ENCODE peak calls at places on chromosome 5, in five cellular contexts. G is neural progenitor cell, D is K562, H is SK-N-SH, V is GM23248. A is an unnamed sample.
A peak's percentile ranks its signal among the peaks of the same experiment; 100 is the strongest.

GRCh38 chr5:101390317-101390908 is 487.3 kb upstream of the ST8SIA4 start:
- DNase-seq in H (peak; percentile 2), D (peak; percentile 21), V (peak; percentile 73), G (peak; percentile 82), A (peak; percentile 52)

GRCh38 chr5:10695055-10695649 is 65.9 kb downstream of the DAP start:
- DNase-seq in D (peak; percentile 74), H (peak; percentile 83), V (peak; percentile 90), G (peak; percentile 72), A (peak; percentile 22)

GRCh38 chr5:114435220-114435481 is 73.3 kb downstream of the KCNN2 start:
- DNase-seq in H (no peak), V (no peak), D (no peak), G (no peak), A (no peak)

GRCh38 chr5:168366124-168366523 is 74.7 kb downstream of the WWC1 start:
- DNase-seq in G (no peak), H (no peak), V (peak; percentile 88), D (no peak), A (no peak)

GRCh38 chr5:173592050-173592669 is 24.3 kb downstream of the BOD1 start:
- DNase-seq in V (no peak), G (no peak), D (peak; percentile 69), H (peak; percentile 35), A (peak; percentile 28)

GRCh38 chr5:149404746-149405549 is 25.9 kb upstream of the IL17B start:
- DNase-seq in D (peak; percentile 32), G (no peak), V (peak; percentile 92), H (no peak), A (no peak)

GRCh38 chr5:57434227-57434640 is 48.4 kb downstream of the ACTBL2 start:
- DNase-seq in D (no peak), G (peak; percentile 55), H (no peak), V (no peak), A (no peak)

GRCh38 chr5:133730346-133730745 is 118.0 kb upstream of the FSTL4 start:
- DNase-seq in V (no peak), G (no peak), H (no peak), D (no peak), A (no peak)

GRCh38 chr5:42756630-42757601 is at the start of gene CCDC152:
- DNase-seq in H (peak; percentile 74), G (peak; percentile 58), D (peak; percentile 67), V (peak; percentile 52), A (no peak)

GRCh38 chr5:93431255-93431654 is 149.8 kb downstream of the NR2F1-AS1 start:
- DNase-seq in D (no peak), G (no peak), H (no peak), V (peak; percentile 16), A (no peak)

GRCh38 chr5:1558945-1559344 is 35.2 kb upstream of the LPCAT1 start:
- DNase-seq in V (no peak), D (peak; percentile 14), H (no peak), G (no peak), A (no peak)

GRCh38 chr5:137741718-137742117 is 5.8 kb upstream of the KLHL3 start:
- DNase-seq in H (no peak), D (no peak), G (no peak), V (no peak), A (no peak)

GRCh38 chr5:52560366-52560765 is 227.3 kb upstream of the ITGA1 start:
- DNase-seq in V (peak; percentile 29), D (no peak), G (no peak), H (peak; percentile 11), A (no peak)

GRCh38 chr5:107815109-107815508 is 144.4 kb upstream of the EFNA5 start:
- DNase-seq in G (no peak), D (no peak), H (no peak), V (no peak), A (no peak)

GRCh38 chr5:174195517-174195916 is 150.0 kb downstream of the NSG2 start:
- DNase-seq in V (no peak), H (peak; percentile 58), D (no peak), G (peak; percentile 65), A (no peak)

GRCh38 chr5:179488464-179488863 is 61.9 kb upstream of the RUFY1 start:
- DNase-seq in V (peak; percentile 36), G (no peak), D (no peak), H (peak; percentile 46), A (no peak)

GRCh38 chr5:109649371-109649770 is 40.4 kb upstream of the MAN2A1 start:
- DNase-seq in D (no peak), V (no peak), H (no peak), G (peak; percentile 19), A (no peak)

GRCh38 chr5:132425009-132425937 is 55.8 kb downstream of the SLC22A5 start:
- DNase-seq in G (no peak), H (no peak), V (peak; percentile 95), D (peak; percentile 70), A (no peak)

GRCh38 chr5:138990986-138991645 is 116.0 kb upstream of the LRRTM2 start:
- DNase-seq in H (no peak), D (no peak), G (peak; percentile 32), V (no peak), A (no peak)

GRCh38 chr5:180495292-180495691 is 1.1 kb downstream of the CNOT6 start:
- DNase-seq in D (no peak), V (peak; percentile 24), G (peak; percentile 25), H (no peak), A (no peak)

GRCh38 chr5:135829681-135830383 is 4.6 kb upstream of the SLC25A48 start:
- DNase-seq in H (peak; percentile 82), G (peak; percentile 89), V (peak; percentile 86), D (peak; percentile 74), A (no peak)

GRCh38 chr5:104355350-104355749 is 792.8 kb upstream of the NUDT12 start:
- DNase-seq in H (no peak), D (no peak), G (peak; percentile 24), V (no peak), A (no peak)

GRCh38 chr5:20128346-20128745 is 140.3 kb upstream of the CDH18 start:
- DNase-seq in G (no peak), H (no peak), V (no peak), D (no peak), A (no peak)

DNA sequence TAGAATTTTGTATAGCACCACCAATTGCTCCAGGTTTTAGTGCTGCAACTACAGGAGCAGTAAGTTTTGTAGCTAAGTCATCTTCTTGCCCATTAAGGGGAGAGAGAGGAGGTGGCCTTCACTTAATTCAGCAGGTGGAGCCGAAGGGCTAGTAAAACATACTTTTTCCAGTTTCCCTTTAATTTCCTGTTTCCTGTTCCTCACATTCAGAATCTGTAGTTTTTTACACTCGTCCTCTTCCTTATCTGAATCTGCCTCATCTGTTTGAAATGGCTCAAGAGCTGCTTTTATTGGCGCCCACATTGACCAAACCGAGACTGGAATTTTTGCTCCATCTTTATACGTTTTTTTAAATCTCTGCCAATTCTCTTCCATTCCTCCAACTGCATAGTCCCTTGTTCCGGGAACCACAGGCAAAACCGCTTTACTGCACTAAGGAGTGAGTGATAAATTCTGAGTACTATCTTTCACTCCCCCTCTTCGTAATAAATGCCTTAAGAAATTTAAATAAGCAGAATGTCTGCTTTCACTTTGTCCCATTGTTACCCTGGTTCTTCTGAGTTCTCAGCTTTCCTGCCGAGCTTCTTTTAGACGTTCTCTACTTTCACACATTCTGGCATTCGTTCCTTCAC is 133.9 kb downstream of the DROSHA start:
- DNase-seq in G (no peak), V (no peak), D (no peak), H (no peak), A (no peak)
- H3K4me3 ChIP-seq in G (no peak overlapping the region), V (no peak overlapping the region), D (no peak overlapping the region), H (no peak overlapping the region), A (no peak overlapping the region)

DNA sequence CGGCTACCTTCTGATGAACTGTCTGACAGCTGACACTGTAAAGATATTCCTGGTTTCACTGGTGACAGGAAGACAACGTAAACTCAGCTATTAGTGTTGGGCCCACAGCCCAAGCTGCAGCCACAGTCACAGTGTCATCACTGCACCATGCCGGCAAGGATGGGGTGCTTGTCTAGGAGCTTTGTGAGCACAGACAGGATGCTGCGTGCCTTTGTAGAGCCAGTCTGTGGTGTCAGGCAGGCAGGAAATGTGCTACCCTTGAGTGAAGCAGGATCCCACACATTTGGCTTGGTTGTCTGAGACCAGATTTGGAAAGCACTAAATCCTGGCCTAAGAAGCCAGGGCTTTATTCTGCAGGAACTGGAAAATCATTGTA is 121.6 kb upstream of the ADAMTS16 start:
- DNase-seq in D (no peak), H (no peak), G (no peak), V (peak; percentile 85), A (no peak)
- H3K27me3 ChIP-seq in D (no peaks in the 10 kb centered on the region), H (no peaks in the 10 kb centered on the region), G (no peaks in the 10 kb centered on the region), V (no peaks in the 10 kb centered on the region), A (no peaks in the 10 kb centered on the region)

GRCh38 chr5:74682636-74683035 is 2.4 kb upstream of the HEXB start:
- DNase-seq in G (no peak), D (no peak), V (no peak), H (no peak), A (no peak)
- H3K9ac ChIP-seq in G (no peak overlapping the region), D (no peak overlapping the region), V (no peak overlapping the region), H (no peak overlapping the region), A (no peak overlapping the region)

GRCh38 chr5:88760512-88760911 is 122.5 kb downstream of the MEF2C start:
- DNase-seq in H (no peak), V (no peak), G (no peak), D (no peak), A (no peak)

GRCh38 chr5:88761269-88761880 is 121.6 kb downstream of the MEF2C start:
- DNase-seq in V (peak; percentile 49), D (no peak), H (no peak), G (no peak), A (no peak)

GRCh38 chr5:88758584-88758983 is 124.4 kb downstream of the MEF2C start:
- DNase-seq in D (no peak), H (no peak), G (no peak), V (no peak), A (no peak)

GRCh38 chr5:88765798-88766197 is 117.2 kb downstream of the MEF2C start:
- DNase-seq in V (no peak), G (no peak), H (no peak), D (no peak), A (no peak)

GRCh38 chr5:88761939-88762338 is 121.0 kb downstream of the MEF2C start:
- DNase-seq in G (no peak), H (no peak), V (no peak), D (no peak), A (no peak)
- H3K4me3 ChIP-seq in G (no peak overlapping the region), H (no peak overlapping the region), V (no peak overlapping the region), D (no peak overlapping the region), A (no peak overlapping the region)

A was measured in NT2/D1.